ENCODE peak calls at places on chromosome 6, in seven cellular contexts. One of them, this sample, is unnamed.

GRCh38 chr6:19549109-19549508 is 288.1 kb upstream of the ID4 start:
- DNase-seq in breast epithelium: no peak
- DNase-seq in HepG2: no peak
- DNase-seq in HL-60: no peak
- DNase-seq in sigmoid colon: no peak
- DNase-seq in upper lobe of left lung: no peak
- DNase-seq in GM12891: no peak
- DNase-seq in this sample: no peak

GRCh38 chr6:169171951-169172350 is 81.7 kb downstream of the THBS2 start:
- DNase-seq in breast epithelium: no peak
- DNase-seq in HepG2: no peak
- DNase-seq in HL-60: no peak
- DNase-seq in sigmoid colon: no peak
- DNase-seq in upper lobe of left lung: no peak
- DNase-seq in GM12891: no peak
- DNase-seq in this sample: no peak

GRCh38 chr6:109867009-109867969 is 110.8 kb upstream of the GPR6 start:
- DNase-seq in breast epithelium: peak; percentile 58
- DNase-seq in HepG2: no peak
- DNase-seq in HL-60: no peak
- DNase-seq in sigmoid colon: peak; percentile 74
- DNase-seq in upper lobe of left lung: no peak
- DNase-seq in GM12891: no peak
- DNase-seq in this sample: no peak

GRCh38 chr6:106116125-106116524 is 30.0 kb downstream of the PRDM1 start:
- DNase-seq in breast epithelium: peak; percentile 80
- DNase-seq in HepG2: no peak
- DNase-seq in HL-60: no peak
- DNase-seq in sigmoid colon: no peak
- DNase-seq in upper lobe of left lung: no peak
- DNase-seq in GM12891: no peak
- DNase-seq in this sample: no peak

GRCh38 chr6:42899871-42900270 is 16.0 kb upstream of the PTCRA start:
- DNase-seq in breast epithelium: no peak
- DNase-seq in HepG2: no peak
- DNase-seq in HL-60: no peak
- DNase-seq in sigmoid colon: no peak
- DNase-seq in upper lobe of left lung: no peak
- DNase-seq in GM12891: no peak
- DNase-seq in this sample: no peak

GRCh38 chr6:155301867-155302266 is 12.4 kb downstream of the TFB1M start:
- DNase-seq in breast epithelium: no peak
- DNase-seq in HepG2: no peak
- DNase-seq in HL-60: no peak
- DNase-seq in sigmoid colon: no peak
- DNase-seq in upper lobe of left lung: no peak
- DNase-seq in GM12891: no peak
- DNase-seq in this sample: no peak

GRCh38 chr6:80742481-80742880 is 636.0 kb downstream of the BCKDHB start:
- DNase-seq in breast epithelium: no peak
- DNase-seq in HepG2: peak; percentile 1
- DNase-seq in HL-60: no peak
- DNase-seq in sigmoid colon: no peak
- DNase-seq in upper lobe of left lung: no peak
- DNase-seq in GM12891: no peak
- DNase-seq in this sample: no peak

GRCh38 chr6:143695106-143696059 is 17.6 kb downstream of the PHACTR2 start:
- DNase-seq in breast epithelium: no peak
- DNase-seq in HepG2: no peak
- DNase-seq in HL-60: no peak
- DNase-seq in sigmoid colon: no peak
- DNase-seq in upper lobe of left lung: no peak
- DNase-seq in GM12891: no peak
- DNase-seq in this sample: no peak

GRCh38 chr6:75202676-75203131 is 3.1 kb downstream of the COL12A1 start:
- DNase-seq in breast epithelium: no peak
- DNase-seq in HepG2: no peak
- DNase-seq in HL-60: no peak
- DNase-seq in sigmoid colon: no peak
- DNase-seq in upper lobe of left lung: peak; percentile 71
- DNase-seq in GM12891: no peak
- DNase-seq in this sample: no peak

DNA sequence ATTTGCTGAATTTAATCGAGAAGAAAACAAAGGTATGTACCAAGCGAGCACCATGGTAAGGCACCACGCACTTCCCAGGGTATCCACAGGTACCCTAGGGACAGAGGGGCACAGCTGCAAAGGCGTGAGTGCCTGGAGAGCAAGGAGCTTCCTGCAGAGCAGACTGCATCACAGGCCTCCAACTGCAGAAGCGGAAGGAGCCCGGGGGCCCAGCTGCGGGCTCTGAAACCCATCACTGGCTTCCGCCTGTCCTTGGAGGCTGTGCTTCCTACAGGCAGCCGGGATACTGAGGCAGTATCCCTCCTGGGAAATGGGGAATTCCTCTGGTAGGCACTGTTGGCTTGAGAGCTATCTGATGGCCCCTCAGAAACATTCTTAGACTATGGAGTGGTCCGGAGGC is 217.4 kb upstream of the GMDS start:
- DNase-seq in breast epithelium: no peak
- DNase-seq in HepG2: no peak
- DNase-seq in HL-60: no peak
- DNase-seq in sigmoid colon: no peak
- DNase-seq in upper lobe of left lung: no peak
- DNase-seq in GM12891: no peak
- DNase-seq in this sample: no peak
- TF ChIP-seq POLR2AphosphoS5 in breast epithelium: no peak
- TF ChIP-seq POLR2AphosphoS5 in HepG2: no peak
- TF ChIP-seq POLR2AphosphoS5 in HL-60: no peak
- TF ChIP-seq POLR2AphosphoS5 in sigmoid colon: no peak
- TF ChIP-seq POLR2AphosphoS5 in upper lobe of left lung: no peak
- TF ChIP-seq POLR2AphosphoS5 in GM12891: no peak
- TF ChIP-seq POLR2AphosphoS5 in this sample: no peak

GRCh38 chr6:15313367-15313766 is 67.5 kb downstream of the JARID2 start:
- DNase-seq in breast epithelium: no peak
- DNase-seq in HepG2: no peak
- DNase-seq in HL-60: no peak
- DNase-seq in sigmoid colon: no peak
- DNase-seq in upper lobe of left lung: no peak
- DNase-seq in GM12891: no peak
- DNase-seq in this sample: no peak

GRCh38 chr6:15309611-15310283 is 63.9 kb downstream of the JARID2 start:
- DNase-seq in breast epithelium: no peak
- DNase-seq in HepG2: no peak
- DNase-seq in HL-60: no peak
- DNase-seq in sigmoid colon: no peak
- DNase-seq in upper lobe of left lung: no peak
- DNase-seq in GM12891: no peak
- DNase-seq in this sample: no peak

GRCh38 chr6:15310680-15311079 is 64.8 kb downstream of the JARID2 start:
- DNase-seq in breast epithelium: no peak
- DNase-seq in HepG2: no peak
- DNase-seq in HL-60: no peak
- DNase-seq in sigmoid colon: no peak
- DNase-seq in upper lobe of left lung: no peak
- DNase-seq in GM12891: no peak
- DNase-seq in this sample: no peak

GRCh38 chr6:15308445-15309213 is 62.8 kb downstream of the JARID2 start:
- DNase-seq in breast epithelium: no peak
- DNase-seq in HepG2: no peak
- DNase-seq in HL-60: no peak
- DNase-seq in sigmoid colon: no peak
- DNase-seq in upper lobe of left lung: no peak
- DNase-seq in GM12891: no peak
- DNase-seq in this sample: no peak

GRCh38 chr6:15312500-15312899 is 66.6 kb downstream of the JARID2 start:
- DNase-seq in breast epithelium: no peak
- DNase-seq in HepG2: no peak
- DNase-seq in HL-60: no peak
- DNase-seq in sigmoid colon: no peak
- DNase-seq in upper lobe of left lung: no peak
- DNase-seq in GM12891: no peak
- DNase-seq in this sample: no peak
- TF ChIP-seq POLR2AphosphoS5 in breast epithelium: no peak
- TF ChIP-seq POLR2AphosphoS5 in HepG2: no peak
- TF ChIP-seq POLR2AphosphoS5 in HL-60: no peak
- TF ChIP-seq POLR2AphosphoS5 in sigmoid colon: no peak
- TF ChIP-seq POLR2AphosphoS5 in upper lobe of left lung: no peak
- TF ChIP-seq POLR2AphosphoS5 in GM12891: no peak
- TF ChIP-seq POLR2AphosphoS5 in this sample: no peak

DNA sequence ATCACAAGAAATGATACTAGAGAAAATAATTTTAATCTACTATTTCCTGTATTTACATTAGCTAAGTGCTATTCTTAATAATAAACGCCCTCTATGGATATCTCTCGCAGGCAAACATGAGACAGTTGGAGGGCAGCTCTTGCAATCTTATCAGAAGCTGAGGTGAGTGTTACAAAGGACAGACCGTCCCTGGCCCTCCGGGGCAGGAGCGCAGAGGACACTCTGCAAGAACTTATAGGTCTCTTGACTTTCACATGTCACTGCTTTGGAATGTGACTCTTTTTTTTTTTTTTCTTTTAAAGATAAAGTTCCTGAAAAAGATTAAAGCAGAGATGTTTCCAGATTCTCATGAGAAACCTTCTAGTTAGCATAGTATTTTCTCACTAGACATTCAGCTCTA is 57.3 kb downstream of the SYTL3 start:
- DNase-seq in breast epithelium: no peak
- DNase-seq in HepG2: no peak
- DNase-seq in HL-60: no peak
- DNase-seq in sigmoid colon: peak; percentile 83
- DNase-seq in upper lobe of left lung: no peak
- DNase-seq in GM12891: no peak
- DNase-seq in this sample: no peak
- TF ChIP-seq POLR2AphosphoS5 in breast epithelium: no peak
- TF ChIP-seq POLR2AphosphoS5 in HepG2: no peak
- TF ChIP-seq POLR2AphosphoS5 in HL-60: no peak
- TF ChIP-seq POLR2AphosphoS5 in sigmoid colon: peak; percentile 44
- TF ChIP-seq POLR2AphosphoS5 in upper lobe of left lung: peak; percentile 67
- TF ChIP-seq POLR2AphosphoS5 in GM12891: no peak
- TF ChIP-seq POLR2AphosphoS5 in this sample: no peak

DNA sequence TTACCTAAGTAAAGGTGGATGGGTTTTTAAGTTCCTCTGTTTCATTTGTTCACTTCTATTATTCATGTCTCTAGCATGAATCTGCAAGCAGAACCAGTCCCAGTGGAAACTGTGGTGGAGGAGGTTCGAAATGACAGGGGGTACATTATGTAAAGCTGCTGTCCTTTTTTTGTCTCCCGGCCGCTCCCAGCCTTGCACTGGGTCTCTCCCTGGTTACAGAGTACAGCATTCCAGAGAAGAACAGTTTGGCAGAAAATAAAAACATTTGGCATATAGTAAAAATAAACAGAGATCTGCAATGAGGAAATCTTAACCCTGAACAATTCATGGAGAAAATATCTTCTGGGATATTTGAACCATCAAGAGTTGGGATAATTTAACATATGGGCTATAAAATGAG is 34.6 kb upstream of the TAGAP start:
- DNase-seq in breast epithelium: no peak
- DNase-seq in HepG2: no peak
- DNase-seq in HL-60: no peak
- DNase-seq in sigmoid colon: no peak
- DNase-seq in upper lobe of left lung: no peak
- DNase-seq in GM12891: no peak
- DNase-seq in this sample: no peak
- TF ChIP-seq POLR2AphosphoS5 in breast epithelium: no peak
- TF ChIP-seq POLR2AphosphoS5 in HepG2: no peak
- TF ChIP-seq POLR2AphosphoS5 in HL-60: no peak
- TF ChIP-seq POLR2AphosphoS5 in sigmoid colon: no peak
- TF ChIP-seq POLR2AphosphoS5 in upper lobe of left lung: no peak
- TF ChIP-seq POLR2AphosphoS5 in GM12891: no peak
- TF ChIP-seq POLR2AphosphoS5 in this sample: no peak

GRCh38 chr6:112979830-112980229 is 632.7 kb downstream of the RFPL4B start:
- DNase-seq in breast epithelium: no peak
- DNase-seq in HepG2: no peak
- DNase-seq in HL-60: no peak
- DNase-seq in sigmoid colon: no peak
- DNase-seq in upper lobe of left lung: no peak
- DNase-seq in GM12891: no peak
- DNase-seq in this sample: no peak
- TF ChIP-seq POLR2AphosphoS5 in breast epithelium: no peak
- TF ChIP-seq POLR2AphosphoS5 in HepG2: no peak
- TF ChIP-seq POLR2AphosphoS5 in HL-60: no peak
- TF ChIP-seq POLR2AphosphoS5 in sigmoid colon: no peak
- TF ChIP-seq POLR2AphosphoS5 in upper lobe of left lung: no peak
- TF ChIP-seq POLR2AphosphoS5 in GM12891: no peak
- TF ChIP-seq POLR2AphosphoS5 in this sample: no peak

DNA sequence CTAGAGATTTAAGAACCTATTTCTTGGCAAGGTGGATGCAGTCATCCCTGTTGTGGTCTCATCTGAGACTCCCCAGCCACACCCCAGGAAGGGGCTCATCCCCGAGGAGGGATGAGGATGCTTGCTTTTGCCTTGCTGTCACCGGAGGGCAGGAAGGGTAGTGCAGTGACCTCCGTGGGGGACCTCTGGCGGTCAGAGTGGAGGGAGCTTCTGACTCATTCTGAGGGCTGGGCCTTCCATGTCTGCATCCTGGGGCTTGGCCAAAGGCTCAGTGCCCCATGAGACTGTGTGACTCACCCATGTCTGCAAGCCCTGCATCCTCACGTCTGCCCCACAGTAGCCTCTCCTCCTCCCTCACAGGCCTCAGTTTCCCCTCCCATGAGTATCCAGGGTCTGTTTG is 38.7 kb downstream of the UQCC2 start:
- DNase-seq in breast epithelium: no peak
- DNase-seq in HepG2: peak; percentile 78
- DNase-seq in HL-60: peak; percentile 51
- DNase-seq in sigmoid colon: no peak
- DNase-seq in upper lobe of left lung: no peak
- DNase-seq in GM12891: no peak
- DNase-seq in this sample: no peak
- TF ChIP-seq POLR2AphosphoS5 in breast epithelium: no peak
- TF ChIP-seq POLR2AphosphoS5 in HepG2: no peak
- TF ChIP-seq POLR2AphosphoS5 in HL-60: no peak
- TF ChIP-seq POLR2AphosphoS5 in sigmoid colon: peak; percentile 17
- TF ChIP-seq POLR2AphosphoS5 in upper lobe of left lung: no peak
- TF ChIP-seq POLR2AphosphoS5 in GM12891: no peak
- TF ChIP-seq POLR2AphosphoS5 in this sample: no peak

This sample was measured in spleen.